ENCODE peak calls at places on chromosomes 3 and 15, in nine cellular contexts. One of them, this sample, is unnamed.

GRCh38 chr3:182241777-182242556 is 530.2 kb downstream of the SOX2 start:
- DNase-seq in brain microvascular endothelial cell: no peak
- DNase-seq in lung: no peak
- DNase-seq in A549: no peak
- DNase-seq in spleen: no peak
- DNase-seq in body of pancreas: peak
- DNase-seq in sigmoid colon: peak
- DNase-seq in AG10803: peak
- DNase-seq in fibroblast of villous mesenchyme: peak
- DNase-seq in this sample: no peak

GRCh38 chr3:1600700-1601418 is 497.8 kb upstream of the CNTN4 start:
- DNase-seq in brain microvascular endothelial cell: no peak
- DNase-seq in lung: no peak
- DNase-seq in A549: no peak
- DNase-seq in spleen: peak
- DNase-seq in body of pancreas: no peak
- DNase-seq in sigmoid colon: no peak
- DNase-seq in AG10803: no peak
- DNase-seq in fibroblast of villous mesenchyme: no peak
- DNase-seq in this sample: no peak

GRCh38 chr3:79766474-79767193 is 1.2 kb downstream of the ROBO1 start:
- DNase-seq in brain microvascular endothelial cell: peak
- DNase-seq in lung: no peak
- DNase-seq in A549: no peak
- DNase-seq in spleen: no peak
- DNase-seq in body of pancreas: no peak
- DNase-seq in sigmoid colon: no peak
- DNase-seq in AG10803: no peak
- DNase-seq in fibroblast of villous mesenchyme: no peak
- DNase-seq in this sample: no peak

GRCh38 chr3:197856199-197856816 is 65.3 kb downstream of the LRCH3 start:
- DNase-seq in brain microvascular endothelial cell: no peak
- DNase-seq in lung: no peak
- DNase-seq in A549: no peak
- DNase-seq in spleen: no peak
- DNase-seq in body of pancreas: no peak
- DNase-seq in sigmoid colon: no peak
- DNase-seq in AG10803: no peak
- DNase-seq in fibroblast of villous mesenchyme: no peak
- DNase-seq in this sample: no peak

GRCh38 chr3:171799501-171799900 is 10.8 kb downstream of the PLD1 start:
- DNase-seq in brain microvascular endothelial cell: no peak
- DNase-seq in lung: no peak
- DNase-seq in A549: no peak
- DNase-seq in spleen: no peak
- DNase-seq in body of pancreas: no peak
- DNase-seq in sigmoid colon: no peak
- DNase-seq in AG10803: no peak
- DNase-seq in fibroblast of villous mesenchyme: no peak
- DNase-seq in this sample: no peak

GRCh38 chr15:74430510-74430951 is 3.2 kb downstream of the SEMA7A start:
- DNase-seq in brain microvascular endothelial cell: no peak
- DNase-seq in lung: no peak
- DNase-seq in A549: no peak
- DNase-seq in spleen: no peak
- DNase-seq in body of pancreas: no peak
- DNase-seq in sigmoid colon: no peak
- DNase-seq in AG10803: no peak
- DNase-seq in fibroblast of villous mesenchyme: no peak
- DNase-seq in this sample: no peak

GRCh38 chr3:11548721-11549131 is 95.0 kb downstream of the VGLL4 start:
- DNase-seq in brain microvascular endothelial cell: peak
- DNase-seq in lung: no peak
- DNase-seq in A549: no peak
- DNase-seq in spleen: peak
- DNase-seq in body of pancreas: peak
- DNase-seq in sigmoid colon: peak
- DNase-seq in AG10803: peak
- DNase-seq in fibroblast of villous mesenchyme: peak
- DNase-seq in this sample: no peak

GRCh38 chr3:15261274-15261673 is 55.2 kb downstream of the CAPN7 start:
- DNase-seq in brain microvascular endothelial cell: no peak
- DNase-seq in lung: no peak
- DNase-seq in A549: no peak
- DNase-seq in spleen: no peak
- DNase-seq in body of pancreas: no peak
- DNase-seq in sigmoid colon: no peak
- DNase-seq in AG10803: no peak
- DNase-seq in fibroblast of villous mesenchyme: no peak
- DNase-seq in this sample: no peak

GRCh38 chr3:131503328-131503650 is 518 bp upstream of the MRPL3 start:
- DNase-seq in brain microvascular endothelial cell: no peak
- DNase-seq in lung: no peak
- DNase-seq in A549: no peak
- DNase-seq in spleen: no peak
- DNase-seq in body of pancreas: no peak
- DNase-seq in sigmoid colon: no peak
- DNase-seq in AG10803: peak
- DNase-seq in fibroblast of villous mesenchyme: no peak
- DNase-seq in this sample: peak

GRCh38 chr3:37909067-37909911 is 47.6 kb downstream of the CTDSPL start:
- DNase-seq in brain microvascular endothelial cell: peak
- DNase-seq in lung: no peak
- DNase-seq in A549: no peak
- DNase-seq in spleen: no peak
- DNase-seq in body of pancreas: peak
- DNase-seq in sigmoid colon: no peak
- DNase-seq in AG10803: peak
- DNase-seq in fibroblast of villous mesenchyme: no peak
- DNase-seq in this sample: no peak

GRCh38 chr3:64462203-64463120 is 225.3 kb downstream of the ADAMTS9 start:
- DNase-seq in brain microvascular endothelial cell: peak
- DNase-seq in lung: no peak
- DNase-seq in A549: no peak
- DNase-seq in spleen: no peak
- DNase-seq in body of pancreas: no peak
- DNase-seq in sigmoid colon: no peak
- DNase-seq in AG10803: peak
- DNase-seq in fibroblast of villous mesenchyme: peak
- DNase-seq in this sample: no peak

DNA sequence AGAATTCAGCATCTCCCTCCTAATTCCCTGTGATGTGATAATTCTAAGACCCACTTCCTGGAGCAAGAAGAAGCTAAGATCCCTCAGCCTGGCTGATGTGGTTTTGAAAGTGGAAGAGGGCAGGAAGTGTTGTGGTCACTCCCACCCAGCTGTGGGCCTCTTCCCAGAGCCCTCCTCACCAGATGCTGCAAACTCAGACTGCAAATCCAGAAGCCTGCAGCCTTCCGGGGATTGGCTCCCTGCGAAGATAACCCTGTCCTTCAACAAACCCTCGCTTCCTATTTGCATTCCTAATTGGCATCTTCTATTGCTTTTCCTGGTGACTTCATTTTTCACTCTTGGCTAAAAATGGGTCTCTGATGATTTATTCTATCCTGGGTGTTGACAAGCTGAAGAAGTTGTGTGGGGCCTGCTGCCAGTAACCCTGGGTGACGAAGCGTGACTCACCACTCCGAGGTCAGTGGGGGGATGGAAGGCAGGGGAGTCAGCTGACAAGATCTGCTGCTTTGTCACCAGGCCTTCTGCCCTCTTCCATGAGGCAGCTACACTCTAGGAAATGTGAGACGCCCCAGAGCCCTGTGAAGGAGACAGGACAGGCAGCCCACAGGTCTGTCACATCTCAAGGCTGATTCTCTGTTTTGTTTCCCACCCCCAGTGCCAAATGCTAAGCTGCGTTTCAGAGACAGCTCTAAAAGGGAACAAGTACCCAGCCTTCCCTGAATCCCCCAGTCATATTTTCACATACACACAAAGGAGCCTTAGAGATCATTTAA is 99.7 kb upstream of the LIPC start:
- DNase-seq in brain microvascular endothelial cell: peak
- DNase-seq in lung: peak
- DNase-seq in A549: peak
- DNase-seq in spleen: peak
- DNase-seq in body of pancreas: peak
- DNase-seq in sigmoid colon: peak
- DNase-seq in AG10803: peak
- DNase-seq in fibroblast of villous mesenchyme: peak
- DNase-seq in this sample: peak
- H3K4me3 ChIP-seq in brain microvascular endothelial cell: peak
- H3K4me3 ChIP-seq in lung: no peak
- H3K4me3 ChIP-seq in A549: peak
- H3K4me3 ChIP-seq in spleen: no peak
- H3K4me3 ChIP-seq in body of pancreas: no peak
- H3K4me3 ChIP-seq in sigmoid colon: no peak
- H3K4me3 ChIP-seq in AG10803: no peak
- H3K4me3 ChIP-seq in fibroblast of villous mesenchyme: no peak
- H3K4me3 ChIP-seq in this sample: no peak

DNA sequence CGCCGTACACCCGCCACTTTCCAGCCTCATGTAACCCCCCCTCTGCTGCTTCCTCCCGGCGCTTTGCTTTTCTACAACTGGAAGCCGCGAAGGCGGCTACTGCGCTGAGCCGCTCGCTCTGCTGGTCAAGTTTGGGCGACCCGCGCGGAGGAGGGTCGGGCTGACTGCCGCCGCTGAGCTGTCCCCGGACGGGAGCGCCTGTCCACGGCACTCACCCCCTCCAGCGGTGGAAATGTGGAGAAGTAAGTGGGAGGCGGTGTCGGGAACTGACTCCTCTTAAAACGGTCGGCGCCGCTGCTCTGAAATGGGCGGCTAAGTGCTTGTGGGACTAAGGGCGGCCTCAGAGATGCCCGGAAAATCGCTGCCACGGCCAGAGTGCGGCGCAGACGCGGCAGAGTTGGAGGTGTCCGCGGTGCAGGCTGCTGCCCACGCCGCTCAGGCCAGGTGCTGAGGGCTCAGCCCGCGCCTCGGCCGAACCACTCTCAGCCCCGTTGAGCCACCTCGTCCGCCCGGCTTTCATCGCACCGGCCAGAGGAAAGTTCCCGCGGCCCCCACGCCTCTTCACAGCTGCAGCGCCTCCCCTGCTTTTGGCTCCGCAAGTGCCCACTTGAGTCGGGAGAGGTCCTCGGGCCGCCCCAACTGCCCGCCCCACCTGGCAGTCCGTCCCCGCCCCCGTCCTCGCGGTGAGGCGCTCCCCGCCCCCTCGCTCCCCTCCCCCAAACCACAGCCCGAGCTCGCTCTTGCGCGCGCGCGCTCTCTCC is 394 bp upstream of the EPHA6 start:
- DNase-seq in brain microvascular endothelial cell: peak
- DNase-seq in lung: no peak
- DNase-seq in A549: peak
- DNase-seq in spleen: peak
- DNase-seq in body of pancreas: peak
- DNase-seq in sigmoid colon: peak
- DNase-seq in AG10803: peak
- DNase-seq in fibroblast of villous mesenchyme: peak
- DNase-seq in this sample: no peak
- TF ChIP-seq CTCF in brain microvascular endothelial cell: peak
- TF ChIP-seq CTCF in lung: no peak
- TF ChIP-seq CTCF in A549: no peak
- TF ChIP-seq CTCF in spleen: no peak
- TF ChIP-seq CTCF in body of pancreas: no peak
- TF ChIP-seq CTCF in sigmoid colon: peak
- TF ChIP-seq CTCF in AG10803: peak
- TF ChIP-seq CTCF in fibroblast of villous mesenchyme: peak
- TF ChIP-seq CTCF in this sample: no peak

GRCh38 chr15:71066983-71067382 is 48.3 kb upstream of the THSD4 start:
- DNase-seq in brain microvascular endothelial cell: peak
- DNase-seq in lung: no peak
- DNase-seq in A549: no peak
- DNase-seq in spleen: no peak
- DNase-seq in body of pancreas: peak
- DNase-seq in sigmoid colon: no peak
- DNase-seq in AG10803: peak
- DNase-seq in fibroblast of villous mesenchyme: peak
- DNase-seq in this sample: no peak
- H3K4me3 ChIP-seq in brain microvascular endothelial cell: no peak
- H3K4me3 ChIP-seq in lung: no peak
- H3K4me3 ChIP-seq in A549: no peak
- H3K4me3 ChIP-seq in spleen: no peak
- H3K4me3 ChIP-seq in body of pancreas: no peak
- H3K4me3 ChIP-seq in sigmoid colon: no peak
- H3K4me3 ChIP-seq in AG10803: no peak
- H3K4me3 ChIP-seq in fibroblast of villous mesenchyme: no peak
- H3K4me3 ChIP-seq in this sample: no peak

GRCh38 chr3:188278717-188279324 is 124.9 kb downstream of the LPP start:
- DNase-seq in brain microvascular endothelial cell: no peak
- DNase-seq in lung: no peak
- DNase-seq in A549: no peak
- DNase-seq in spleen: no peak
- DNase-seq in body of pancreas: no peak
- DNase-seq in sigmoid colon: no peak
- DNase-seq in AG10803: no peak
- DNase-seq in fibroblast of villous mesenchyme: peak
- DNase-seq in this sample: no peak
- TF ChIP-seq CTCF in brain microvascular endothelial cell: no peak
- TF ChIP-seq CTCF in lung: no peak
- TF ChIP-seq CTCF in A549: no peak
- TF ChIP-seq CTCF in spleen: no peak
- TF ChIP-seq CTCF in body of pancreas: no peak
- TF ChIP-seq CTCF in sigmoid colon: no peak
- TF ChIP-seq CTCF in AG10803: no peak
- TF ChIP-seq CTCF in fibroblast of villous mesenchyme: no peak
- TF ChIP-seq CTCF in this sample: no peak

DNA sequence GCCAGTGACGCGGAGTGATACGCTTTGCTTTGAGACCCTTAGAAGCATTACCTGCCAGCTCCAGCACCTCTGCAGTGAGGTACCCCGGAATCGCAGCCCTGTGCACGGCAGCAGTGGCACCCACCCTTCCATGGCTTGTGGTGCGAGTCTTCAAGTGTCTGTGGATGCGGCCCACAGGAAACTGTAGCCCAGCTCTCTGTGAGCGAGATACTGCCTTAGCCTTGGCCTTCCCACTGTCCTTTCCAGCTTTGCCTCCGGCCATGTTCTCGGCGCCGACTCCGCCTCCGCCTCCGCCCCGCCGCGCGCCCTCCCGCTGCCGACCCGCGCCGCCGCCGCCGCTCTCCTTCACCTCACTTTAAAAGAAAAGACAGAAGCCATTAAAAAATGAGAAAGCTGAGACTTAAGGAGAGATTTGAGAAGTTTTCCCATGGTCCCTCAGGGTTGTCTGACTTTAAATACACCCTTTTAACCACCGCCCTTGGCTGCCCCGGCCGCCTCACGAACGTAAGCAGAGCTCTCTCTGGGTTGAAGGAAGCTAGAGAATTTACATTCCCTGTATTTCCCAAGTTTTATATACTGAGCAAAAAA is 78.5 kb upstream of the FAM174B start:
- DNase-seq in brain microvascular endothelial cell: no peak
- DNase-seq in lung: peak
- DNase-seq in A549: peak
- DNase-seq in spleen: no peak
- DNase-seq in body of pancreas: peak
- DNase-seq in sigmoid colon: no peak
- DNase-seq in AG10803: peak
- DNase-seq in fibroblast of villous mesenchyme: peak
- DNase-seq in this sample: no peak
- H3K4me3 ChIP-seq in brain microvascular endothelial cell: peak
- H3K4me3 ChIP-seq in lung: no peak
- H3K4me3 ChIP-seq in A549: peak
- H3K4me3 ChIP-seq in spleen: peak
- H3K4me3 ChIP-seq in body of pancreas: peak
- H3K4me3 ChIP-seq in sigmoid colon: peak
- H3K4me3 ChIP-seq in AG10803: peak
- H3K4me3 ChIP-seq in fibroblast of villous mesenchyme: peak
- H3K4me3 ChIP-seq in this sample: peak

This sample was measured in HFF-Myc.